ENCODE peak calls at places on chromosomes 16 and 17, in nine cellular contexts. Y, S, G, K, T, M, V, W and Z are unnamed samples.
A peak's percentile ranks its signal among the peaks of the same experiment; 100 is the strongest.

GRCh38 chr17:72053069-72053846 is 67.6 kb upstream of the SOX9 start:
- DNase-seq in V (no peak), K (no peak), S (no peak), W (no peak), T (no peak), M (no peak), Y (no peak), G (no peak), Z (no peak)

GRCh38 chr16:89322381-89323119 is 105.0 kb downstream of the ZNF778 start:
- DNase-seq in V (peak; percentile 87), M (peak; percentile 79), S (no peak), K (no peak), G (no peak), Y (no peak), W (no peak), T (peak; percentile 68), Z (peak; percentile 61)

GRCh38 chr17:55426851-55427586 is 5.4 kb upstream of the MMD start:
- DNase-seq in M (no peak), G (no peak), V (peak; percentile 96), S (no peak), W (no peak), T (peak; percentile 49), K (no peak), Y (no peak), Z (no peak)

GRCh38 chr17:65550075-65550635 is 11.3 kb downstream of the AXIN2 start:
- DNase-seq in W (no peak), K (no peak), M (no peak), G (no peak), V (no peak), Y (no peak), S (no peak), T (no peak), Z (no peak)

GRCh38 chr17:76087531-76087930 is 8.5 kb downstream of the ZACN start:
- DNase-seq in Y (no peak), K (no peak), V (no peak), G (no peak), M (no peak), T (no peak), W (no peak), S (no peak), Z (no peak)

GRCh38 chr17:72417627-72418026 is 296.8 kb downstream of the SOX9 start:
- DNase-seq in Y (no peak), K (no peak), G (no peak), M (no peak), W (no peak), V (no peak), S (no peak), T (no peak), Z (no peak)

GRCh38 chr17:31493656-31494155 is 102.2 kb downstream of the RAB11FIP4 start:
- DNase-seq in G (no peak), T (no peak), W (no peak), Y (peak; percentile 37), K (no peak), V (no peak), S (no peak), M (no peak), Z (no peak)

GRCh38 chr17:78411241-78411855 is 32.9 kb downstream of the PGS1 start:
- DNase-seq in M (no peak), W (no peak), T (no peak), G (no peak), K (no peak), S (no peak), V (no peak), Y (peak; percentile 70), Z (no peak)

GRCh38 chr17:79051306-79051705 is 23.3 kb upstream of the ENGASE start:
- DNase-seq in G (no peak), S (no peak), M (no peak), T (no peak), V (peak; percentile 34), W (no peak), K (no peak), Y (no peak), Z (no peak)

GRCh38 chr17:71527311-71527710 is 593.5 kb upstream of the SOX9 start:
- DNase-seq in M (no peak), G (no peak), T (peak; percentile 23), K (no peak), S (no peak), W (no peak), V (no peak), Y (no peak), Z (no peak)

GRCh38 chr16:19850131-19850817 is 34.4 kb downstream of the GPRC5B start:
- DNase-seq in G (no peak), V (no peak), K (no peak), Y (no peak), M (no peak), S (no peak), T (no peak), W (no peak), Z (no peak)

GRCh38 chr17:34241062-34241461 is 14.0 kb upstream of the CCL2 start:
- DNase-seq in G (no peak), Y (peak; percentile 33), M (peak; percentile 69), V (peak; percentile 25), K (peak; percentile 35), S (peak; percentile 68), W (no peak), T (no peak), Z (no peak)

GRCh38 chr17:5864910-5865657 is 205.1 kb upstream of the WSCD1 start:
- DNase-seq in K (no peak), M (no peak), V (no peak), W (no peak), G (no peak), T (no peak), S (no peak), Y (no peak), Z (no peak)

GRCh38 chr16:17457997-17458396 is 12.8 kb downstream of the XYLT1 start:
- DNase-seq in V (no peak), W (no peak), K (no peak), S (no peak), M (no peak), G (no peak), T (no peak), Y (no peak), Z (no peak)

GRCh38 chr17:44400226-44400847 is 10.9 kb upstream of the ITGA2B start:
- DNase-seq in W (no peak), K (no peak), V (peak; percentile 36), M (no peak), Y (no peak), G (no peak), S (no peak), T (peak; percentile 53), Z (peak; percentile 3)

GRCh38 chr16:4408323-4408690 is 8.1 kb downstream of the CORO7 start:
- DNase-seq in T (no peak), S (no peak), M (no peak), V (no peak), K (no peak), G (no peak), W (no peak), Y (no peak), Z (no peak)

GRCh38 chr17:75617218-75617617 is 16.0 kb upstream of the SMIM5 start:
- DNase-seq in V (no peak), S (no peak), G (no peak), K (no peak), Y (peak; percentile 92), M (no peak), T (no peak), W (no peak), Z (no peak)

GRCh38 chr17:57724038-57724728 is 20.9 kb downstream of the CCDC182 start:
- DNase-seq in W (no peak), Y (no peak), G (no peak), S (no peak), V (no peak), K (no peak), T (no peak), M (no peak), Z (no peak)

GRCh38 chr16:69105501-69106361 is at the start of gene HAS3:
- DNase-seq in W (peak; percentile 53), Y (peak; percentile 75), G (no peak), T (peak; percentile 75), S (peak; percentile 67), V (peak; percentile 49), K (peak; percentile 66), M (no peak), Z (no peak)

GRCh38 chr17:4633643-4634042 is 7.8 kb downstream of the ALOX15 start:
- DNase-seq in K (no peak), Y (no peak), V (no peak), M (no peak), W (no peak), G (no peak), S (no peak), T (no peak), Z (no peak)

GRCh38 chr16:70568601-70569217 is 45.1 kb downstream of the SF3B3 start:
- DNase-seq in T (no peak), M (no peak), W (no peak), K (no peak), S (peak; percentile 84), Y (no peak), G (no peak), V (no peak), Z (no peak)

GRCh38 chr16:2819939-2820835 is 3.1 kb downstream of the PRSS21 start:
- DNase-seq in K (no peak), V (no peak), G (no peak), T (no peak), S (no peak), M (no peak), W (no peak), Y (peak; percentile 6), Z (no peak)

GRCh38 chr17:21376835-21377690 is 906 bp downstream of the KCNJ12 start:
- DNase-seq in T (peak; percentile 43), G (no peak), M (no peak), S (no peak), W (no peak), Y (no peak), K (no peak), V (peak; percentile 24), Z (no peak)

GRCh38 chr17:37708008-37708615 is 36.7 kb downstream of the HNF1B start:
- DNase-seq in M (no peak), K (peak; percentile 72), V (no peak), G (no peak), W (no peak), Y (peak; percentile 82), T (no peak), S (no peak), Z (no peak)

GRCh38 chr17:38459556-38459955 is 31.3 kb downstream of the ARHGAP23 start:
- DNase-seq in M (no peak), V (no peak), Y (no peak), G (no peak), W (no peak), T (no peak), K (no peak), S (no peak), Z (no peak)

GRCh38 chr16:15966420-15967222 is 17.2 kb downstream of the ABCC1 start:
- DNase-seq in K (no peak), G (no peak), V (peak; percentile 87), Y (no peak), M (no peak), W (no peak), T (peak; percentile 92), S (no peak), Z (no peak)

GRCh38 chr17:71639865-71640264 is 481.0 kb upstream of the SOX9 start:
- DNase-seq in M (no peak), V (no peak), Y (no peak), W (no peak), G (no peak), T (no peak), K (no peak), S (no peak), Z (no peak)

GRCh38 chr17:39113871-39114270 is 37.6 kb downstream of the PLXDC1 start:
- DNase-seq in Y (no peak), V (no peak), K (no peak), M (no peak), T (no peak), S (no peak), W (no peak), G (no peak), Z (no peak)

GRCh38 chr16:75340715-75341500 is 89.5 kb upstream of the BCAR1 start:
- DNase-seq in V (peak; percentile 26), W (no peak), T (peak; percentile 21), M (no peak), K (no peak), S (no peak), Y (no peak), G (no peak), Z (no peak)

GRCh38 chr16:67357561-67357960 is 30.9 kb downstream of the LRRC36 start:
- DNase-seq in Y (no peak), G (no peak), M (no peak), V (no peak), K (no peak), T (no peak), W (no peak), S (no peak), Z (no peak)

GRCh38 chr17:31427684-31428083 is 36.2 kb downstream of the RAB11FIP4 start:
- DNase-seq in K (no peak), T (peak; percentile 4), G (no peak), S (no peak), W (no peak), V (no peak), Y (no peak), M (no peak), Z (no peak)